ENCODE peak calls at places on chromosomes 16 and 17, in ten cellular contexts. V is transverse colon; Z is CD8-positive, alpha-beta T cell; Y is left ventricle myocardium inferior; L is A549; P is prostate gland; O is breast epithelium; S is neural progenitor cell; J is PC-9; K is OCI-LY7. Q is an unnamed sample.

GRCh38 chr16:35908942-35909341 is 2449.5 kb downstream of the TP53TG3F start:
- DNase-seq in V (no peak), Z (no peak), Y (no peak), L (peak), P (no peak), O (no peak), S (no peak), J (peak), K (peak), Q (peak)

GRCh38 chr16:3158014-3158497 is 23.2 kb downstream of the ZNF213 start:
- DNase-seq in V (no peak), Z (no peak), Y (no peak), L (no peak), P (peak), O (no peak), S (peak), J (no peak), K (no peak), Q (peak)

GRCh38 chr17:31915456-31916100 is 14.1 kb upstream of the UTP6 start:
- DNase-seq in V (no peak), Z (no peak), Y (no peak), L (no peak), P (no peak), O (no peak), S (no peak), J (no peak), K (no peak), Q (no peak)

GRCh38 chr16:77310877-77311276 is 111.7 kb downstream of the SYCE1L start:
- DNase-seq in V (no peak), Z (no peak), Y (no peak), L (no peak), P (no peak), O (no peak), S (no peak), J (no peak), K (no peak), Q (no peak)

GRCh38 chr16:85563515-85564276 is 49.4 kb upstream of the GSE1 start:
- DNase-seq in V (peak), Z (no peak), Y (peak), L (peak), P (no peak), O (no peak), S (no peak), J (peak), K (no peak), Q (peak)

GRCh38 chr17:19398301-19399181 is 11.6 kb upstream of the MFAP4 start:
- DNase-seq in V (peak), Z (no peak), Y (peak), L (peak), P (no peak), O (no peak), S (no peak), J (peak), K (no peak), Q (peak)

GRCh38 chr17:43998552-43998951 is 5.9 kb upstream of the NAGS start:
- DNase-seq in V (no peak), Z (no peak), Y (no peak), L (no peak), P (no peak), O (no peak), S (no peak), J (no peak), K (no peak), Q (no peak)

GRCh38 chr16:76837872-76838271 is 353.1 kb upstream of the MON1B start:
- DNase-seq in V (no peak), Z (no peak), Y (no peak), L (no peak), P (no peak), O (no peak), S (no peak), J (peak), K (no peak), Q (peak)

GRCh38 chr16:84103678-84104077 is 13.1 kb downstream of the MBTPS1 start:
- DNase-seq in V (peak), Z (no peak), Y (no peak), L (no peak), P (no peak), O (no peak), S (no peak), J (peak), K (no peak), Q (no peak)

GRCh38 chr16:85796152-85796551 is 3.2 kb downstream of the EMC8 start:
- DNase-seq in V (no peak), Z (no peak), Y (no peak), L (no peak), P (no peak), O (no peak), S (no peak), J (no peak), K (no peak), Q (no peak)

GRCh38 chr16:53061701-53062159 is 6.9 kb downstream of the CHD9 start:
- DNase-seq in V (peak), Z (no peak), Y (peak), L (no peak), P (no peak), O (no peak), S (no peak), J (peak), K (peak), Q (no peak)

GRCh38 chr17:41589301-41589700 is 2.6 kb upstream of the KRT14 start:
- DNase-seq in V (no peak), Z (no peak), Y (no peak), L (no peak), P (no peak), O (no peak), S (no peak), J (no peak), K (no peak), Q (no peak)

GRCh38 chr17:31550389-31551056 is 159.0 kb downstream of the RAB11FIP4 start:
- DNase-seq in V (no peak), Z (no peak), Y (no peak), L (peak), P (no peak), O (no peak), S (no peak), J (no peak), K (no peak), Q (no peak)

GRCh38 chr17:64276961-64277505 is 14.0 kb upstream of the TEX2 start:
- DNase-seq in V (no peak), Z (no peak), Y (no peak), L (no peak), P (no peak), O (no peak), S (no peak), J (no peak), K (no peak), Q (peak)

GRCh38 chr16:30956601-30957455 is 726 bp upstream of the SETD1A start:
- DNase-seq in V (peak), Z (peak), Y (peak), L (peak), P (peak), O (peak), S (peak), J (peak), K (peak), Q (peak)

GRCh38 chr17:42883802-42884553 is 16.6 kb upstream of the G6PC1 start:
- DNase-seq in V (no peak), Z (no peak), Y (no peak), L (no peak), P (no peak), O (no peak), S (no peak), J (peak), K (no peak), Q (no peak)

GRCh38 chr16:83701494-83701893 is 106.3 kb upstream of the HSBP1 start:
- DNase-seq in V (no peak), Z (no peak), Y (no peak), L (peak), P (peak), O (no peak), S (peak), J (peak), K (peak), Q (peak)

GRCh38 chr16:23629516-23629915 is 11.6 kb downstream of the PALB2 start:
- DNase-seq in V (no peak), Z (no peak), Y (no peak), L (no peak), P (no peak), O (no peak), S (no peak), J (peak), K (no peak), Q (no peak)

GRCh38 chr16:87146676-87147075 is 170.5 kb downstream of the C16orf95 start:
- DNase-seq in V (no peak), Z (no peak), Y (no peak), L (no peak), P (no peak), O (no peak), S (no peak), J (no peak), K (no peak), Q (no peak)

GRCh38 chr16:6274366-6274765 is 1058.3 kb upstream of the RBFOX1 start:
- DNase-seq in V (no peak), Z (no peak), Y (no peak), L (no peak), P (no peak), O (no peak), S (no peak), J (no peak), K (no peak), Q (no peak)

GRCh38 chr16:13403326-13403725 is 501.9 kb downstream of the SHISA9 start:
- DNase-seq in V (no peak), Z (no peak), Y (no peak), L (no peak), P (no peak), O (no peak), S (peak), J (no peak), K (no peak), Q (no peak)

GRCh38 chr16:16004314-16004749 is 54.9 kb downstream of the ABCC1 start:
- DNase-seq in V (no peak), Z (no peak), Y (no peak), L (peak), P (no peak), O (no peak), S (no peak), J (no peak), K (no peak), Q (no peak)

GRCh38 chr16:84806256-84806889 is 13.4 kb upstream of the CRISPLD2 start:
- DNase-seq in V (no peak), Z (no peak), Y (peak), L (peak), P (no peak), O (no peak), S (no peak), J (peak), K (no peak), Q (no peak)

GRCh38 chr17:14471052-14471451 is 170.2 kb downstream of the HS3ST3B1 start:
- DNase-seq in V (peak), Z (no peak), Y (no peak), L (peak), P (no peak), O (no peak), S (no peak), J (no peak), K (no peak), Q (no peak)

GRCh38 chr17:76869209-76869877 is 1.1 kb downstream of the MGAT5B start:
- DNase-seq in V (no peak), Z (no peak), Y (no peak), L (no peak), P (no peak), O (no peak), S (peak), J (no peak), K (no peak), Q (peak)

GRCh38 chr16:88623858-88624257 is 14.5 kb upstream of the IL17C start:
- DNase-seq in V (no peak), Z (no peak), Y (no peak), L (no peak), P (no peak), O (no peak), S (no peak), J (no peak), K (no peak), Q (no peak)

GRCh38 chr17:59632398-59632797 is 12.7 kb downstream of the CLTC start:
- DNase-seq in V (no peak), Z (no peak), Y (no peak), L (no peak), P (no peak), O (no peak), S (no peak), J (no peak), K (no peak), Q (no peak)

GRCh38 chr17:82287013-82287848 is 13.7 kb upstream of the CSNK1D start:
- DNase-seq in V (peak), Z (no peak), Y (no peak), L (no peak), P (no peak), O (no peak), S (no peak), J (no peak), K (no peak), Q (no peak)

GRCh38 chr16:55655709-55656694 is at the start of gene SLC6A2:
- DNase-seq in V (no peak), Z (no peak), Y (peak), L (peak), P (peak), O (no peak), S (peak), J (no peak), K (no peak), Q (peak)

GRCh38 chr16:56824335-56824734 is 40.7 kb upstream of the SLC12A3 start:
- DNase-seq in V (peak), Z (no peak), Y (peak), L (peak), P (no peak), O (no peak), S (peak), J (no peak), K (peak), Q (no peak)

GRCh38 chr17:27242951-27243350 is 51.0 kb upstream of the WSB1 start:
- DNase-seq in V (no peak), Z (no peak), Y (no peak), L (no peak), P (no peak), O (no peak), S (no peak), J (no peak), K (no peak), Q (no peak)

GRCh38 chr16:56606071-56606687 is 2.2 kb upstream of the MT2A start:
- DNase-seq in V (no peak), Z (no peak), Y (no peak), L (peak), P (peak), O (peak), S (no peak), J (no peak), K (no peak), Q (no peak)

GRCh38 chr17:81043725-81044427 is 8.9 kb downstream of the BAIAP2 start:
- DNase-seq in V (no peak), Z (no peak), Y (no peak), L (peak), P (no peak), O (peak), S (peak), J (peak), K (no peak), Q (peak)

GRCh38 chr16:56510544-56510943 is 9.3 kb downstream of the BBS2 start:
- DNase-seq in V (no peak), Z (no peak), Y (no peak), L (no peak), P (no peak), O (no peak), S (no peak), J (no peak), K (no peak), Q (no peak)

GRCh38 chr16:85086347-85087291 is 25.7 kb downstream of the CIBAR2 start:
- DNase-seq in V (peak), Z (peak), Y (peak), L (peak), P (peak), O (peak), S (peak), J (peak), K (peak), Q (peak)

GRCh38 chr17:35089846-35090193 is 26.3 kb upstream of the RFFL start:
- DNase-seq in V (peak), Z (no peak), Y (no peak), L (peak), P (no peak), O (no peak), S (peak), J (no peak), K (no peak), Q (peak)

GRCh38 chr17:5209396-5209795 is 17.7 kb upstream of the ZNF594 start:
- DNase-seq in V (no peak), Z (no peak), Y (no peak), L (no peak), P (no peak), O (no peak), S (no peak), J (no peak), K (no peak), Q (no peak)

DNA sequence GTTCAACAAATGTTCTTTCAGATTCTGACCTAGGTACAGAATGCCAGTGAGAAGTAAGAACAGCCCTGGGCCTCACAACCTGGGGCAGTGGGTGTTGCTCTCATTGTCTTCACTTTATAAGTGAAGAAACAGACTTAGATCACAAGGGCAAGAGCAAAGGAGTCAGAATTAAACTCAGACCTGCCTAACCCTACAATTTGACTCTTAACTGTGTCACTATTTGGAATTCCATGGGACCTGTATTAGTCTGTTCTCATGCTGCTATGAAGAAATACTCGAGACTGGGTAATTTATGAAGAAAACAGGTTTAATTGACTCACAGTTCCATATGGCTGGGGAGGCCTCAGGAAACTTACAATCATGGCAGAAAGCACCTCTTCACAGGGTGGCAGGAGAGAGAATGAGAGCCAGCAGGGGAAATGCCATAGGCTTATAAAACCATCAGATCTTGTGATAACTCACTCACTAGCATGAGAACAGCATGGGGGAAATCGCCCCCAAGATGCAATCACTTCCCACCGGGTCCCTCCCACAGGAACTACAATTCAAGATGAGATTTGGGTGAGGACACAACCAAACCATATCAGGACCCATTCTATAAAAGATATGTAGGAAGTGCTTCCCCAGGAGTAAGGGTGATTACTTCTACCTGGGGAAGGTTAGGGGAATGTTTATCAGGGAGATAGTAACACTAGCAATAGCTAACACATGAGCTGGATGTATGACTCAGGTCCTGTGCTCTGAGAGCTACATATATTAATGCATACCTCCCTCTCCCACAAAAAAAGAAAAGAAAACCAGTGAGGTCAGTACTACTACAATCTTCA is 270.1 kb downstream of the SOX9 start:
- DNase-seq in V (no peak), Z (no peak), Y (no peak), L (peak), P (no peak), O (no peak), S (no peak), J (no peak), K (no peak), Q (no peak)
- H3K27ac ChIP-seq in V (no peak), Z (no peak), Y (no peak), L (peak), P (no peak), O (no peak), S (no peak), J (peak), K (no peak), Q (no peak)

GRCh38 chr16:14529010-14529669 is 100.9 kb downstream of the PARN start:
- DNase-seq in V (peak), Z (peak), Y (peak), L (peak), P (peak), O (peak), S (peak), J (peak), K (peak), Q (peak)
- TF ChIP-seq CTCF in V (peak), Z (peak), Y (peak), L (peak), P (peak), O (no peak), S (peak), J (peak), K (peak), Q (peak)

DNA sequence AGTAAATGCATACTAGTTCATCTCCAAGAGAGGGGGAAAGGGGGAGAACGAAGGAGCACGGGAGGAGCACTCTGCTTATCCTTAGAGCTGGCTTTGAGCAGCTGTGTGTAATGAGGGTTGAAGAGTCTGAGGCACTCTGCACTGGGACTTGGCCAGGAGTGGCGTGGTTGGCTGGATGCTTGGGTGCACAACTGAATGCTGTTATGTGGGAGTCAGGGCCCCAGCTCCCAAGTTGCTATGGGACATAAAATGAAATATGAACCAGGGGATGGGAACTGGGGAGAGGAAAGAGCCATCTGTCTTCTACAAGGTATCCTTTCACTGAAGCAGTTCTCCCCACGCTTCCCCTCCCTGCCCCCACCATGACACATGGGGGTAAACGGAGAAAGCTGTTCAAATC is 106.0 kb upstream of the ANKFN1 start:
- DNase-seq in V (no peak), Z (no peak), Y (no peak), L (no peak), P (no peak), O (no peak), S (no peak), J (no peak), K (no peak), Q (no peak)
- H3K27ac ChIP-seq in V (no peak), Z (no peak), Y (no peak), L (no peak), P (no peak), O (no peak), S (no peak), J (no peak), K (no peak), Q (no peak)

DNA sequence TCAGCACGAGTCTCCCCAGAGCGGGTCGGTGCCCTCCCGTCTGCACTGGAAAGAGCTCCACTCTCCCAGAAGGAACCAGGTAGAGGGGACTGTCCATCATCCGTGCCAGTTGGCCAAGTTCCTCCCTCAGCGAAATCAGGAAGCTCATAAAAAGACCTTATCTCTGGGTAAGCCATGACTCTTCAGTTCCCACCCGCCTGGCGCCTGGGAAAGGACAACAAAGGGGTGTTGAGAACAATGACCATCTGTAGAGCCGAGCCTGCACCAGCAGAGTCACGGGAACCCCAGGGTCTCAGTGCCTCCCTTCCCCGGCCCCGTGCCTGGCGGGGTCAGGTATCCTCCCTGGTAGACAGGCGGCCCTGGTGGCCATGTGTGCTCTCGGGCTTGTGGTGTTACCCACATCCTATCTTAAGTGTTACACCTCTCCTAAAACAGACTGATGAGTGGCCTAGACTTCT is 190.8 kb downstream of the AXIN2 start:
- DNase-seq in V (peak), Z (no peak), Y (no peak), L (peak), P (peak), O (no peak), S (peak), J (peak), K (no peak), Q (peak)
- TF ChIP-seq CTCF in V (no peak), Z (no peak), Y (no peak), L (no peak), P (no peak), O (no peak), S (no peak), J (no peak), K (no peak), Q (no peak)

DNA sequence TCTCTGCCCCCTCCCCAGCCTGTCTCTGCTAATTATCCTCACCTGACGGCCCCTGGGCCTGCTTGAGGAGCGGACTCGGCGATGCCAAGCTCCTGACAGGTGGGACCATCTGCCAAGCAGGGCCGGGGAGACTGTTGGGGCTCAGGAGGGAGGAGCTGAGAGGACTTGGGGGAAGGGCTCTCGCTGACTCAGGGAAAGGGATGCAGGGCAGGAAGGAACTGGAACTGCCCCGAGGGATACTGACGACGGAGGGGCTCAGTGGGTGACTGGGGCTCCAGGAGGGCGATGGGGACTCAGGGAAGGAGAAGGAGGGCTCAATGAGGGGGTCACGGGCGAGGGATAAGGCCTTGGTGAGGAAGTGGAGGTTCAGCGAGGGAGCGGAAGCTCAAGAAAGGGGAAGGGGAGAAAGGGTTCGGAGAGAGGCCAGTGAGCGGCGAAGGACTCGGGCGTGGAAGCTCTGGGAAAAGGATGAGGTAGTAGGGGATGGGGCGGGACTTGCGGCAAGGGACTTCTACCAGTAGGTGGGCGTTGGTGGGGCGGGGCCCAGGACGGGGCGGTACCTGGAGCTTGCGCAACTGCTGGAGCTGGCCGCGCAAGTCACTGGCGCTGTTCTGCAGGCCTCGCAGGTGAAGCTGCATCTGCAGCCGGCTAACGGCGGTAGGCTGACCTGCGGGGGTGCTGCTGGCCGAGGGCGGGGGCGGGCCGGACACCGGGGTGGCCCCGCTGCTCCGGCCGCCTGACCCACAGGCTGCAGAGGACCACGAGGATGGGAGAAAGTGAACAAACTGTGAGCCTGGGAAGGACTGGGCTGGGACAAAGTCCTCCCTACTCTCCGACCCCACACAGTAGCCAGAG is 46.5 kb downstream of the SRCIN1 start:
- DNase-seq in V (peak), Z (peak), Y (peak), L (peak), P (peak), O (peak), S (peak), J (peak), K (peak), Q (peak)
- H3K27ac ChIP-seq in V (no peak), Z (no peak), Y (no peak), L (peak), P (peak), O (peak), S (no peak), J (peak), K (no peak), Q (no peak)